ENCODE peak calls at places on chromosome 11, in five cellular contexts. X, V, B, C and R are unnamed samples.

GRCh38 chr11:67057410-67057757 is 737 bp downstream of the RHOD start:
- DNase-seq in X (no peak), V (no peak), B (no peak), C (no peak), R (no peak)

GRCh38 chr11:88779551-88779950 is 286.2 kb downstream of the GRM5 start:
- DNase-seq in X (no peak), V (no peak), B (no peak), C (no peak), R (no peak)

GRCh38 chr11:97234016-97234415 is 844.2 kb downstream of the JRKL start:
- DNase-seq in X (no peak), V (no peak), B (no peak), C (no peak), R (no peak)

GRCh38 chr11:298406-299065 is 790 bp downstream of the IFITM5 start:
- DNase-seq in X (no peak), V (peak; percentile 87), B (no peak), C (peak; percentile 18), R (no peak)

GRCh38 chr11:65858354-65859133 is 564 bp upstream of the CFL1 start:
- DNase-seq in X (no peak), V (no peak), B (no peak), C (no peak), R (no peak)

GRCh38 chr11:47177229-47177845 is 658 bp upstream of the ARFGAP2 start:
- DNase-seq in X (peak; percentile 76), V (no peak), B (peak; percentile 54), C (peak; percentile 86), R (no peak)

GRCh38 chr11:62578541-62578940 is 4.8 kb upstream of the EEF1G start:
- DNase-seq in X (no peak), V (no peak), B (no peak), C (no peak), R (no peak)

GRCh38 chr11:67393990-67394389 is 2.2 kb downstream of the RAD9A start:
- DNase-seq in X (no peak), V (no peak), B (no peak), C (no peak), R (no peak)

GRCh38 chr11:122414406-122415018 is 241.0 kb upstream of the UBASH3B start:
- DNase-seq in X (no peak), V (no peak), B (no peak), C (no peak), R (no peak)

GRCh38 chr11:125593113-125593761 is 585 bp downstream of the STT3A start:
- DNase-seq in X (no peak), V (no peak), B (no peak), C (no peak), R (no peak)

GRCh38 chr11:68998390-68998911 is 14.6 kb downstream of the MRGPRF start:
- DNase-seq in X (no peak), V (peak; percentile 81), B (no peak), C (no peak), R (no peak)

GRCh38 chr11:69658606-69659450 is 16.3 kb downstream of the LTO1 start:
- DNase-seq in X (no peak), V (no peak), B (no peak), C (no peak), R (no peak)

GRCh38 chr11:122102426-122102825 is 13.6 kb downstream of the BLID start:
- DNase-seq in X (no peak), V (no peak), B (no peak), C (no peak), R (no peak)

GRCh38 chr11:67436459-67437081 is 912 bp downstream of the PTPRCAP start:
- DNase-seq in X (no peak), V (no peak), B (no peak), C (peak; percentile 65), R (no peak)

GRCh38 chr11:130865091-130865771 is 51.0 kb downstream of the SNX19 start:
- DNase-seq in X (no peak), V (no peak), B (no peak), C (no peak), R (no peak)

GRCh38 chr11:97140885-97141494 is 751.2 kb downstream of the JRKL start:
- DNase-seq in X (no peak), V (no peak), B (peak; percentile 11), C (no peak), R (no peak)

GRCh38 chr11:82225930-82226329 is 507.7 kb downstream of the FAM181B start:
- DNase-seq in X (no peak), V (no peak), B (no peak), C (no peak), R (no peak)

GRCh38 chr11:67022341-67022933 is 497 bp upstream of the SYT12 start:
- DNase-seq in X (no peak), V (peak; percentile 88), B (no peak), C (no peak), R (no peak)

GRCh38 chr11:46686886-46687810 is 13.3 kb downstream of the ARHGAP1 start:
- DNase-seq in X (no peak), V (no peak), B (no peak), C (no peak), R (no peak)

GRCh38 chr11:17700991-17701390 is 18.4 kb upstream of the MYOD1 start:
- DNase-seq in X (no peak), V (no peak), B (no peak), C (no peak), R (no peak)

GRCh38 chr11:71462726-71463125 is 9.7 kb downstream of the NADSYN1 start:
- DNase-seq in X (no peak), V (no peak), B (no peak), C (no peak), R (no peak)

GRCh38 chr11:86511086-86511551 is 136.4 kb downstream of the CCDC81 start:
- DNase-seq in X (no peak), V (no peak), B (no peak), C (no peak), R (no peak)

GRCh38 chr11:75386912-75387311 is 12.4 kb upstream of the RPS3 start:
- DNase-seq in X (no peak), V (no peak), B (no peak), C (no peak), R (no peak)

GRCh38 chr11:18749681-18750319 is 23.8 kb upstream of the IGSF22 start:
- DNase-seq in X (peak; percentile 17), V (no peak), B (peak; percentile 54), C (no peak), R (no peak)

GRCh38 chr11:122983438-122984185 is 2.0 kb upstream of the BSX start:
- DNase-seq in X (no peak), V (no peak), B (no peak), C (no peak), R (no peak)

GRCh38 chr11:72828081-72828567 is 13.9 kb downstream of the ATG16L2 start:
- DNase-seq in X (no peak), V (peak; percentile 86), B (no peak), C (no peak), R (no peak)

GRCh38 chr11:76074178-76075112 is 131.9 kb downstream of the WNT11 start:
- DNase-seq in X (no peak), V (no peak), B (no peak), C (no peak), R (no peak)

GRCh38 chr11:20566591-20567434 is 32.6 kb upstream of the SLC6A5 start:
- DNase-seq in X (no peak), V (no peak), B (no peak), C (no peak), R (no peak)

GRCh38 chr11:94449437-94449836 is 44.2 kb downstream of the MRE11 start:
- DNase-seq in X (no peak), V (no peak), B (no peak), C (no peak), R (no peak)

GRCh38 chr11:46215208-46215931 is 62.1 kb upstream of the CREB3L1 start:
- DNase-seq in X (no peak), V (no peak), B (no peak), C (no peak), R (no peak)

GRCh38 chr11:44566952-44567875 is 1.8 kb downstream of the CD82 start:
- DNase-seq in X (no peak), V (no peak), B (no peak), C (peak; percentile 32), R (no peak)

GRCh38 chr11:71282581-71283351 is 30.4 kb upstream of the SHANK2 start:
- DNase-seq in X (no peak), V (peak; percentile 86), B (no peak), C (no peak), R (no peak)

GRCh38 chr11:45093761-45094455 is 52.5 kb upstream of the PRDM11 start:
- DNase-seq in X (no peak), V (peak; percentile 79), B (no peak), C (no peak), R (no peak)

GRCh38 chr11:8813658-8814057 is 97.3 kb upstream of the AKIP1 start:
- DNase-seq in X (peak; percentile 45), V (peak; percentile 93), B (peak; percentile 83), C (no peak), R (peak; percentile 68)
- TF ChIP-seq CTCF in X (peak; percentile 88), V (no peak), B (peak; percentile 82), C (peak; percentile 51), R (peak; percentile 90)

DNA sequence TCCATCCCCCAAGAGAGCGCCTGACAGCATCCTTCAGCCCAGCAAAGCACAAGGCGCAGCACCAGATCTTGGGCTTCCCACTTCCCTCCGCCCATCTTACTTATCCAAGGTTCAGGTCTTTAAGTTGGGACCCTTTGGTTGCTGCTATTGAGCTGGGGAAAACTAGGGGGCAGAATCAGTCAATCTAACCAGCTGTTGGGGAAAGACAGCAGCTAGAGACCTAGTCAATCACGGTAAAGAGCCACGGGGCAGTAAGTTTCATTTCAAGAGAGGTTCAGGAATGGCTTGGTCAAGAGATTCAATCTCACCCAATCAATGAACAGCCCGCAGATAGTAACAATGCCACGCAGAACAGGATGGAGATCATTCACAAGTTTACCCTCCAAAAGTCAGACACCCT is 1.7 kb downstream of the ABTB2 start:
- DNase-seq in X (no peak), V (no peak), B (no peak), C (no peak), R (no peak)
- TF ChIP-seq CTCF in X (no peak), V (no peak), B (no peak), C (no peak), R (no peak)

GRCh38 chr11:120715239-120715638 is 203.7 kb downstream of the GRIK4 start:
- DNase-seq in X (no peak), V (no peak), B (no peak), C (no peak), R (no peak)
- TF ChIP-seq CTCF in X (peak; percentile 50), V (no peak), B (peak; percentile 54), C (no peak), R (peak; percentile 49)

DNA sequence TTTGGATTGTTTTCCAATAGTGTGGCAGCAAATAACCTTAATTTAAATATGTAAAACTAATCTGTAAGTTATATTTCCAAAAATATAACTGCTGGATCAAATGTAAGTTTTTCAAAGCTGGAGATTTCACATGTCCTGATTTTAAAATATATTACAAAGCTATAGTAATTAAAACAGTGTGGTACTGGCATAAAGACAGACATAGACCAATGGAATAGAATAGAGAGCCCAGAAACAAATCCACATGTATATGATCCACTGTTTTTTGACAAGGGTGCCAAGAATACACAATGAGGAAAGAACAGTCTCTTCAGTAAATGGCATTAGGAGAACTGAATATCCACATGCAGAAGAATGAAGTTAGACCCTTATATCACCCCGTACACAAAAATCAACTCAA is 4.0 kb downstream of the OR4X2 start:
- DNase-seq in X (no peak), V (no peak), B (no peak), C (no peak), R (no peak)
- TF ChIP-seq CTCF in X (no peak), V (no peak), B (no peak), C (no peak), R (no peak)